ENCODE peak calls at places on chromosome 4, in four cellular contexts. Z, J, K and B are unnamed samples.
A peak's percentile ranks its signal among the peaks of the same experiment; 100 is the strongest.

GRCh38 chr4:118352843-118353373 is at the start of gene PRSS12:
- DNase-seq in Z (peak; percentile 14), J (peak; percentile 84), K (peak; percentile 96), B (peak; percentile 86)

GRCh38 chr4:170259631-170260153 is 169.9 kb upstream of the AADAT start:
- DNase-seq in Z (peak; percentile 8), J (peak; percentile 88), K (peak; percentile 61), B (peak; percentile 94)

GRCh38 chr4:185969657-185970056 is 99.3 kb upstream of the TLR3 start:
- DNase-seq in Z (no peak), J (no peak), K (no peak), B (no peak)

GRCh38 chr4:167234388-167234881 is at the start of gene SPOCK3:
- DNase-seq in Z (no peak), J (peak; percentile 40), K (peak; percentile 61), B (peak; percentile 84)

GRCh38 chr4:7761720-7762119 is 177.9 kb downstream of the AFAP1 start:
- DNase-seq in Z (peak; percentile 33), J (peak; percentile 75), K (peak; percentile 91), B (peak; percentile 58)

GRCh38 chr4:139700568-139700967 is 34.9 kb downstream of the MGST2 start:
- DNase-seq in Z (no peak), J (no peak), K (no peak), B (no peak)

GRCh38 chr4:43242611-43243010 is 350.1 kb downstream of the GRXCR1 start:
- DNase-seq in Z (no peak), J (peak; percentile 66), K (no peak), B (no peak)

GRCh38 chr4:158845166-158846041 is 76.6 kb downstream of the FNIP2 start:
- DNase-seq in Z (no peak), J (no peak), K (no peak), B (no peak)

GRCh38 chr4:101417046-101417445 is 69.7 kb upstream of the PPP3CA start:
- DNase-seq in Z (no peak), J (no peak), K (no peak), B (no peak)

GRCh38 chr4:26525136-26525535 is 34.9 kb upstream of the CCKAR start:
- DNase-seq in Z (no peak), J (peak; percentile 68), K (no peak), B (no peak)

GRCh38 chr4:4226606-4227438 is at the start of gene OTOP1:
- DNase-seq in Z (no peak), J (no peak), K (peak; percentile 49), B (no peak)

GRCh38 chr4:2925496-2925895 is 37.7 kb downstream of the NOP14 start:
- DNase-seq in Z (no peak), J (no peak), K (no peak), B (no peak)

GRCh38 chr4:175970734-175971133 is 94.9 kb upstream of the WDR17 start:
- DNase-seq in Z (no peak), J (no peak), K (no peak), B (no peak)

GRCh38 chr4:86498560-86499166 is 95.5 kb upstream of the PTPN13 start:
- DNase-seq in Z (no peak), J (peak; percentile 79), K (peak; percentile 47), B (peak; percentile 49)

GRCh38 chr4:146059865-146060264 is 115.7 kb upstream of the LSM6 start:
- DNase-seq in Z (no peak), J (no peak), K (no peak), B (no peak)

GRCh38 chr4:41256740-41257256 is at the start of gene UCHL1:
- DNase-seq in Z (no peak), J (peak; percentile 67), K (peak; percentile 97), B (peak; percentile 96)

GRCh38 chr4:34108456-34108855 is 2135.9 kb downstream of the ARAP2 start:
- DNase-seq in Z (no peak), J (peak; percentile 11), K (no peak), B (no peak)

GRCh38 chr4:7753271-7753670 is 186.4 kb downstream of the AFAP1 start:
- DNase-seq in Z (no peak), J (no peak), K (no peak), B (no peak)

GRCh38 chr4:83771113-83771705 is 235.3 kb downstream of the GPAT3 start:
- DNase-seq in Z (no peak), J (peak; percentile 83), K (peak; percentile 6), B (peak; percentile 61)

GRCh38 chr4:27986476-27986875 is 1125.8 kb downstream of the STIM2 start:
- DNase-seq in Z (no peak), J (no peak), K (no peak), B (peak; percentile 15)

GRCh38 chr4:117983541-117984451 is 50.5 kb upstream of the NDST3 start:
- DNase-seq in Z (no peak), J (no peak), K (no peak), B (peak; percentile 74)

GRCh38 chr4:142656178-142656577 is 189.9 kb downstream of the INPP4B start:
- DNase-seq in Z (no peak), J (peak; percentile 27), K (no peak), B (peak; percentile 10)

GRCh38 chr4:47519239-47519883 is 34.3 kb downstream of the ATP10D start:
- DNase-seq in Z (no peak), J (no peak), K (no peak), B (no peak)

GRCh38 chr4:64271601-64272081 is 137.6 kb downstream of the TECRL start:
- DNase-seq in Z (no peak), J (peak; percentile 0), K (no peak), B (peak; percentile 15)

GRCh38 chr4:78022517-78022916 is 34.6 kb upstream of the FRAS1 start:
- DNase-seq in Z (no peak), J (peak; percentile 13), K (peak; percentile 13), B (no peak)

GRCh38 chr4:143667461-143667860 is 33.0 kb downstream of the FREM3 start:
- DNase-seq in Z (no peak), J (peak; percentile 75), K (peak; percentile 9), B (peak; percentile 29)

GRCh38 chr4:170122252-170122651 is 32.5 kb upstream of the AADAT start:
- DNase-seq in Z (no peak), J (no peak), K (no peak), B (no peak)

GRCh38 chr4:176270669-176271068 is 1.6 kb upstream of the ASB5 start:
- DNase-seq in Z (no peak), J (peak; percentile 99), K (no peak), B (peak; percentile 83)

GRCh38 chr4:147425019-147425418 is 55.9 kb upstream of the EDNRA start:
- DNase-seq in Z (no peak), J (peak; percentile 60), K (no peak), B (no peak)

GRCh38 chr4:68872442-68873217 is 56.8 kb downstream of the UGT2B10 start:
- DNase-seq in Z (no peak), J (no peak), K (no peak), B (peak; percentile 24)

GRCh38 chr4:1297456-1298325 is 8.0 kb downstream of the MAEA start:
- DNase-seq in Z (no peak), J (no peak), K (no peak), B (no peak)

GRCh38 chr4:120568736-120569135 is 353.8 kb downstream of the PRDM5 start:
- DNase-seq in Z (no peak), J (no peak), K (no peak), B (peak; percentile 45)

GRCh38 chr4:165440415-165440882 is 61.6 kb downstream of the CPE start:
- DNase-seq in Z (no peak), J (peak; percentile 65), K (peak; percentile 36), B (peak; percentile 31)

GRCh38 chr4:29081230-29081955 is 1638.8 kb upstream of the PCDH7 start:
- DNase-seq in Z (no peak), J (no peak), K (no peak), B (no peak)

GRCh38 chr4:119286377-119287002 is 35.4 kb downstream of the FABP2 start:
- DNase-seq in Z (no peak), J (peak; percentile 83), K (peak; percentile 32), B (peak; percentile 20)

GRCh38 chr4:5924466-5925125 is 31.7 kb upstream of the CRMP1 start:
- DNase-seq in Z (no peak), J (no peak), K (no peak), B (no peak)

GRCh38 chr4:677431-678293 is 3.3 kb downstream of the MYL5 start:
- DNase-seq in Z (no peak), J (peak; percentile 69), K (no peak), B (peak; percentile 84)

GRCh38 chr4:75081561-75081960 is 148.6 kb downstream of the PARM1 start:
- DNase-seq in Z (no peak), J (no peak), K (no peak), B (no peak)

GRCh38 chr4:75080888-75081287 is 148.0 kb downstream of the PARM1 start:
- DNase-seq in Z (no peak), J (no peak), K (no peak), B (no peak)
- H3K4me1 ChIP-seq in Z (no peaks in the 10 kb centered on the region), J (no peaks in the 10 kb centered on the region), K (no peaks in the 10 kb centered on the region), B (no peaks in the 10 kb centered on the region)

GRCh38 chr4:24662065-24662464 is 77.7 kb upstream of the DHX15 start:
- DNase-seq in Z (no peak), J (no peak), K (no peak), B (no peak)
- H3K4me3 ChIP-seq in Z (no peak overlapping the region), J (no peak overlapping the region), K (no peak overlapping the region), B (no peak overlapping the region)

GRCh38 chr4:184807261-184807660 is 18.5 kb downstream of the ACSL1 start:
- DNase-seq in Z (no peak), J (no peak), K (no peak), B (no peak)
- H3K4me1 ChIP-seq in Z (no peaks in the 10 kb centered on the region), J (peaks cover 14% of the 10 kb centered on the region), K (peaks cover 4% of the 10 kb centered on the region), B (peaks cover 10% of the 10 kb centered on the region)

DNA sequence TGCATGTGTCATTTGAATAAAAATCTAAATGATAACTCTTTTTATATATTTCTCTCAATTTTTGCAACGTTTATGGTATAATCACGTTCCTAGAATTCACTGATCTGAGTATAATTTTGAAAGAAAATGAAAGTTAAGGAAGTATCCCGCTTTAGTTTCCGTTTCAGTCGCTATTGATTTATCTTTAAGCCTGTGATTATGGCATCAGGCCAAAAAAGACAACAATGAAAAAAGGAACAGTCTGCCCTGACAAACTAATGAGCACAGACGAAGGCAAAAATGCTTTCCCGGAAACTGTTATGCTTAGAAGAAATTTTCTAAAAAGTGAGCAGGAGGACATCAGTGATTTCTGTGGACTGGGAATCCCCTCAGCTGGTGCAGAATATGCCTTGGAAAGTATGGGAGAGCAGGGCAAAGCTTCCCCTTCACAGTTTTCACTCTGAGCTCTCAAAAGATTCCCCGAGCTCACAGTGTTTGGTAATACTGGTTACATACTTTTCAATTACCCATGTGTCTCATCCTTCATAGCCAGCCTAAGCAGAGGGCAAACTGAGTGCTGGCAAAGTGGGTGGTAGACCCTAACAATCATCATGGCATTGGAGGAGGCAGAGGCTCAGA is 5.1 kb upstream of the CXCL10 start:
- DNase-seq in Z (no peak), J (no peak), K (no peak), B (peak; percentile 28)
- H3K4me3 ChIP-seq in Z (peak overlapping the region; percentile 31), J (no peak overlapping the region), K (peak overlapping the region; percentile 21), B (peak overlapping the region; percentile 37)

DNA sequence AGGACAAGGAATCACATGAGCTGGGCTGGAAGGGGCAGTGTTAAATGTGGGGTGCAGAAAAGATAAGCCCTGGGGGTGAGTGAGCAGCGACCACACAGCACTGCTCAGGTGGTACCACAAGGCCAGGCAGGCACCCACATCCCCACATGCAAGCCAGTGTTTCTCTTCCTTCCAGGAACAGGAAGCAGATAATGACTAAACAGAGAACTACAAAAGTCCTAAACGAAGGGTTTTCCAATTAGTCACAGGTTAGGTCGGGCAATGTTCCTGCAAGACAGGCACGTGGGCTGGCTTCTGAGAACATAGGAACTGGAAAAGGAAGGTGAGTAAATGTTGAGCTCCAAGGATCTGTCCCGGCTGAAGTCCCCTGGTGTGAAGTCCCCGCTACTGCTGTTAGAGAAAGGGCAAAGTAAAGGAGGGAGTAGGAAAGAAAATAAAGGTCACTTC is 19.5 kb downstream of the RELL1 start:
- DNase-seq in Z (no peak), J (peak; percentile 95), K (no peak), B (no peak)
- H3K4me1 ChIP-seq in Z (peaks cover 34% of the 10 kb centered on the region), J (peaks cover 23% of the 10 kb centered on the region), K (peaks cover 23% of the 10 kb centered on the region), B (peaks cover 50% of the 10 kb centered on the region)